ENCODE peak calls at places on chromosomes 3 and 15, in five cellular contexts. L, H, S, T and C are unnamed samples. For H3K27me3 and H3K4me1, the result is how much of the 10 kb centered on the place peaks cover.

GRCh38 chr15:82597815-82598214 is 49.3 kb downstream of the CPEB1 start:
- DNase-seq in L (peak), H (no peak), S (no peak), T (no peak), C (no peak)

GRCh38 chr15:90946538-90946937 is 8.1 kb upstream of the RCCD1 start:
- DNase-seq in L (no peak), H (no peak), S (peak), T (no peak), C (no peak)

GRCh38 chr3:63386568-63386967 is 108.5 kb downstream of the SYNPR start:
- DNase-seq in L (no peak), H (no peak), S (no peak), T (no peak), C (no peak)

GRCh38 chr3:120349819-120350125 is 618 bp upstream of the LRRC58 start:
- DNase-seq in L (no peak), H (no peak), S (no peak), T (no peak), C (no peak)

GRCh38 chr3:4140921-4141320 is 162.2 kb upstream of the SETMAR start:
- DNase-seq in L (no peak), H (no peak), S (no peak), T (no peak), C (no peak)

GRCh38 chr3:174325834-174326705 is 533.1 kb upstream of the NAALADL2 start:
- DNase-seq in L (no peak), H (peak), S (no peak), T (no peak), C (no peak)

GRCh38 chr3:125916376-125916978 is 52.5 kb upstream of the ROPN1B start:
- DNase-seq in L (peak), H (peak), S (peak), T (no peak), C (peak)

GRCh38 chr3:69016901-69017300 is 3.4 kb upstream of the EOGT start:
- DNase-seq in L (no peak), H (no peak), S (no peak), T (no peak), C (no peak)

GRCh38 chr3:55690746-55691540 is 203.8 kb upstream of the WNT5A start:
- DNase-seq in L (no peak), H (no peak), S (no peak), T (no peak), C (no peak)

GRCh38 chr3:16849240-16849639 is 35.5 kb upstream of the PLCL2 start:
- DNase-seq in L (no peak), H (peak), S (no peak), T (no peak), C (no peak)

GRCh38 chr3:54853573-54854404 is 74.1 kb downstream of the LRTM1 start:
- DNase-seq in L (no peak), H (peak), S (peak), T (peak), C (peak)

GRCh38 chr15:37136666-37137065 is 36.3 kb upstream of the MEIS2 start:
- DNase-seq in L (no peak), H (no peak), S (no peak), T (no peak), C (no peak)

GRCh38 chr3:188595890-188596376 is 442.0 kb downstream of the LPP start:
- DNase-seq in L (no peak), H (peak), S (no peak), T (no peak), C (peak)

GRCh38 chr15:70826634-70827033 is 27.3 kb downstream of the LARP6 start:
- DNase-seq in L (peak), H (peak), S (peak), T (peak), C (no peak)

GRCh38 chr3:48591886-48592518 is 3.1 kb downstream of the COL7A1 start:
- DNase-seq in L (no peak), H (no peak), S (no peak), T (no peak), C (no peak)

GRCh38 chr3:117314441-117314840 is 604.9 kb downstream of the TUSC7 start:
- DNase-seq in L (no peak), H (no peak), S (no peak), T (no peak), C (no peak)

GRCh38 chr3:44125241-44125640 is 116.4 kb upstream of the TOPAZ1 start:
- DNase-seq in L (no peak), H (peak), S (no peak), T (no peak), C (no peak)

GRCh38 chr3:98563661-98564281 is 29.6 kb downstream of the CPOX start:
- DNase-seq in L (peak), H (peak), S (no peak), T (no peak), C (no peak)

GRCh38 chr3:39361252-39361927 is 21.8 kb upstream of the SLC25A38 start:
- DNase-seq in L (no peak), H (no peak), S (no peak), T (no peak), C (no peak)

GRCh38 chr3:191762323-191762960 is 301.5 kb downstream of the PYDC2 start:
- DNase-seq in L (no peak), H (peak), S (no peak), T (no peak), C (no peak)

GRCh38 chr3:190024912-190025311 is 95.8 kb downstream of the P3H2 start:
- DNase-seq in L (no peak), H (peak), S (no peak), T (no peak), C (no peak)

GRCh38 chr15:43329222-43329959 is 982 bp downstream of the LCMT2 start:
- DNase-seq in L (no peak), H (peak), S (no peak), T (no peak), C (no peak)

GRCh38 chr3:33915796-33916589 is 117.6 kb downstream of the PDCD6IP start:
- DNase-seq in L (no peak), H (peak), S (no peak), T (no peak), C (no peak)

GRCh38 chr15:40296561-40297230 is 11.0 kb downstream of the PLCB2 start:
- DNase-seq in L (no peak), H (no peak), S (no peak), T (no peak), C (no peak)

GRCh38 chr15:100765458-100766224 is 114.0 kb upstream of the ALDH1A3 start:
- DNase-seq in L (no peak), H (no peak), S (no peak), T (peak), C (peak)

GRCh38 chr3:10580426-10580825 is 75.0 kb upstream of the ATP2B2 start:
- DNase-seq in L (no peak), H (no peak), S (no peak), T (no peak), C (no peak)

GRCh38 chr3:167100651-167101050 is 279.4 kb downstream of the ZBBX start:
- DNase-seq in L (no peak), H (no peak), S (no peak), T (no peak), C (no peak)

GRCh38 chr15:43974852-43975251 is 148.1 kb downstream of the WDR76 start:
- DNase-seq in L (peak), H (no peak), S (no peak), T (no peak), C (no peak)

GRCh38 chr3:148797822-148798221 is 29.8 kb upstream of the CPB1 start:
- DNase-seq in L (no peak), H (no peak), S (no peak), T (no peak), C (no peak)

GRCh38 chr3:193701896-193702644 is 109.1 kb downstream of the OPA1 start:
- DNase-seq in L (no peak), H (no peak), S (no peak), T (no peak), C (no peak)

GRCh38 chr3:48629894-48630293 is 5.4 kb downstream of the SLC26A6 start:
- DNase-seq in L (no peak), H (no peak), S (no peak), T (no peak), C (no peak)

DNA sequence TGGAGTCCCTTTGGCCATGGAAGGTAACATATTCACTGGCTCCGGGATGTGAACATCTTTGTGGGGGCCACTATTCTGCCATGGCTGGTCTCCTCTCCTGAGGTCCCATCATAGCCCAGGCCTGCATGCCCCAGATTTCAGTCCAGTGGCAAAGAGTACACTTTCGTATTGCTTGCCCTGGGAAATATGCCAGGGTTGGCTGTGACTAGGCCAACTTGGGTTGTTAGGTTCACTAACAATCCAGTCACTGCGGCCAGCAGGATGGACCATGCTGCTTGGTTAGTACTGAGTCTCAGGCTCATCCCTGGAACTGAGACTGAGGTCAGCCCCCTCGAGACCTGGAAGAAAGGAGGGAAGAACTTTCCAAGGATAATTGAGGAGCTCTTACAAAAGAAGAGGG is 9.8 kb upstream of the EEFSEC start:
- DNase-seq in L (no peak), H (no peak), S (no peak), T (no peak), C (no peak)
- H3K27me3 ChIP-seq in L (under half), H (under half), S (under half), T (under half), C (under half)

DNA sequence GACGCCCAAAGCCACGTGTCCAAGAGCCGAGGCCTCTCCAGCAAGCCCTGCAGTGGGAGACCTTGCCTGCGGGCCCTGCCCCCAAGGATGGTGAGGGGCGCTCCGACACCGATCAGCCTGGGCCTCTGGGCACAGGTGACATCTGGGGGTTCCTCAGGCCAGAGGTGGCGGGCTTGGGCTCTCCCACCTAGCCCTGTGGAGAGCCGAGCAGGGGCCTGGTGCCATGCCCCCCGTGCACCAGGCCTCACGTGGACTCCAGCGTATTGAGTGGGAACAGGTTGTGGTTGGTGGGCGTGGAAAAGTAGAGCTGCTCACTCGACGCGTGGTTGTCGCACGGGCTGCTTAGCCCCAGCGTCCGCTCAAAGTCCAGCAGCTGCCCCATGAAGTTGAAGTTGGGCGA is 5.8 kb downstream of the DUSP7 start:
- DNase-seq in L (no peak), H (no peak), S (no peak), T (no peak), C (no peak)
- H3K4me3 ChIP-seq in L (no peak), H (no peak), S (no peak), T (no peak), C (no peak)

DNA sequence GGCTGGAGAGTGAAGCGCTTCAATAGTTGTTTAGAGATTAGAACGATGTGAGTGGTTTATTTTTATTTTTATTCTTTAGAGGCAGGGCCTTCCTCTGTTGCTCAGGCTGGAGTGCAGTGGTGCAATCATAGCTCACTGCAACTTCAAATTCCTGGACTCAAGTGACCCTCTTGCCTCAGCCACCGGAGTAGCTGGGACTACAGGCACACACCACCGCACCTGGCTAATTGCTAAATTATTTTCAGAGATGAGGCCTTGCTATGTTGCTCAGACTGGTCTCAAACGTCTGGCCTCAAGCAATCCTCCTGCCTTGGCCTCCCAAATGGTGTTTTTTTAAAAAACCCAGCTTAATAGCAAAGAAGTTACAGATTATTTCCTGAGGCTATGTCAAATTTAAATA is 29.0 kb downstream of the PPARG start:
- DNase-seq in L (no peak), H (peak), S (no peak), T (no peak), C (no peak)
- H3K4me1 ChIP-seq in L (under half), H (under half), S (under half), T (under half), C (under half)

GRCh38 chr15:76060098-76060989 is 559 bp downstream of the TMEM266 start:
- DNase-seq in L (no peak), H (no peak), S (no peak), T (no peak), C (no peak)
- H3K27me3 ChIP-seq in L (under half), H (half or more), S (under half), T (under half), C (half or more)

GRCh38 chr3:72995337-72995736 is 1.3 kb upstream of the PPP4R2 start:
- DNase-seq in L (no peak), H (no peak), S (no peak), T (no peak), C (no peak)

GRCh38 chr3:72997421-72997961 is 880 bp downstream of the PPP4R2 start:
- DNase-seq in L (peak), H (peak), S (no peak), T (no peak), C (peak)

GRCh38 chr3:72996473-72997333 is at the start of gene PPP4R2:
- DNase-seq in L (peak), H (peak), S (peak), T (peak), C (peak)

GRCh38 chr3:72998489-72998888 is 1.9 kb downstream of the PPP4R2 start:
- DNase-seq in L (no peak), H (peak), S (no peak), T (no peak), C (no peak)

DNA sequence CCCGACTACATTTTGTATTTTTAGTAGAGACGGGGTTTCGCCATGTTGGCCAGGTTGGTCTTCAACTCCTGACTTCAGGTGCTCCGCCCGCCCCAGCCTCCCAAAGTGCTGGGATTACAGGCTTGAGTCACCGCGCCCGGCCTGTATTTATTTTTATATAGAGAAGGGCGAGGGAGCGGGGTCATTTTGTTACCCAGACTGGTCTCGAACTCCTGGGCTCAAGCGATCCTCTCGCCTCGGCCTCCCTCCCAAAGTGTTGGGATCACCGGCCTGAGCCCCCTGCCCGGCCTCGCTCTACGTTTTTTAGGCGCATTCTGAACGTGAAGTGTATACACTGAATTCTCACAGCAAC is 514 bp upstream of the PPP4R2 start:
- DNase-seq in L (no peak), H (no peak), S (peak), T (no peak), C (no peak)
- H3K4me3 ChIP-seq in L (peak), H (peak), S (peak), T (peak), C (peak)